ENCODE peak calls at places on chromosomes 3 and 15, in nine cellular contexts. H is COR-L47; S is fibroblast of the conjunctiva; U is GM12864; A is DMS153; C is mucosa of gallbladder; B is sigmoid colon; G is activated CD8-positive, alpha-beta memory T cell treated with anti-CD3 and anti-CD28 coated beads, Interleukin-2, amount 50 U/mL, for 48 hours; M is SK-MEL-5. Q is an unnamed sample.

GRCh38 chr3:47479826-47480160 is 4.1 kb upstream of the SCAP start:
- DNase-seq in H (no peak), S (no peak), M (no peak), G (no peak), A (no peak), B (no peak), U (no peak), C (no peak), Q (no peak)

GRCh38 chr3:179196098-179196497 is 47.9 kb downstream of the PIK3CA start:
- DNase-seq in C (no peak), G (no peak), U (no peak), M (no peak), S (peak; percentile 33), A (no peak), H (peak; percentile 40), B (no peak), Q (peak; percentile 30)

GRCh38 chr3:71893702-71894479 is 108.9 kb upstream of the PROK2 start:
- DNase-seq in A (no peak), M (no peak), H (no peak), U (no peak), G (no peak), C (no peak), S (no peak), B (no peak), Q (no peak)

GRCh38 chr15:80202016-80202315 is 49.2 kb downstream of the FAH start:
- DNase-seq in H (no peak), S (no peak), B (no peak), M (no peak), U (no peak), A (no peak), C (peak; percentile 5), G (no peak), Q (no peak)

GRCh38 chr3:78798266-78798832 is 969.4 kb downstream of the ROBO1 start:
- DNase-seq in H (no peak), G (no peak), S (no peak), B (no peak), M (no peak), A (no peak), C (no peak), U (no peak), Q (no peak)

GRCh38 chr15:82044373-82045178 is 1.2 kb downstream of the MEX3B start:
- DNase-seq in U (no peak), B (peak; percentile 79), H (peak; percentile 18), S (peak; percentile 29), M (peak; percentile 12), G (peak; percentile 61), A (peak; percentile 25), C (peak; percentile 28), Q (peak; percentile 19)

GRCh38 chr3:73624363-73625123 is at the start of gene PDZRN3:
- DNase-seq in B (peak; percentile 85), S (no peak), G (no peak), M (peak; percentile 59), C (peak; percentile 50), H (no peak), A (no peak), U (no peak), Q (no peak)

GRCh38 chr3:99939834-99940233 is 122.2 kb downstream of the CMSS1 start:
- DNase-seq in M (no peak), B (no peak), U (no peak), H (no peak), S (no peak), C (no peak), G (no peak), A (no peak), Q (no peak)

GRCh38 chr3:44359146-44359751 is 20.7 kb downstream of the TCAIM start:
- DNase-seq in H (no peak), S (no peak), G (no peak), U (no peak), M (no peak), C (no peak), A (no peak), B (no peak), Q (no peak)

GRCh38 chr3:4425707-4426106 is 41.4 kb downstream of the SUMF1 start:
- DNase-seq in U (no peak), A (no peak), H (no peak), C (no peak), G (no peak), M (peak; percentile 18), S (no peak), B (no peak), Q (no peak)